ENCODE peak calls at places on chromosomes 1 and 21, in nine cellular contexts. T is upper lobe of right lung; I is COR-L47; D is HEK293T; V is activated gamma-delta T cell treated with Interleukin-2 at 50 U/mL for 16 hours; S is activated CD4-positive, alpha-beta T cell treated with anti-CD3 and anti-CD28 coated beads, Interleukin-2, amount 50 U/mL, for 24 hours; L is AG04449; Q is NCI-H1436; G is activated T-cell treated with anti-CD3 and anti-CD28 coated beads, Interleukin-2, amount 50 U/mL, for 1 hour. A is an unnamed sample.

GRCh38 chr21:28781602-28782274 is 210.9 kb downstream of the LTN1 start:
- DNase-seq in D (peak; percentile 51), L (no peak), Q (no peak), V (no peak), I (peak; percentile 0), T (no peak), S (no peak), G (no peak), A (peak; percentile 13)

GRCh38 chr1:37660646-37661045 is 26.0 kb upstream of the RSPO1 start:
- DNase-seq in I (no peak), S (no peak), Q (no peak), D (no peak), G (no peak), T (no peak), L (no peak), V (no peak), A (no peak)

GRCh38 chr1:47554901-47555300 is 117.1 kb downstream of the FOXD2 start:
- DNase-seq in D (no peak), G (no peak), L (peak; percentile 19), Q (no peak), I (no peak), T (no peak), V (no peak), S (no peak), A (no peak)

GRCh38 chr1:5254131-5254725 is 599.8 kb downstream of the AJAP1 start:
- DNase-seq in V (no peak), Q (no peak), G (no peak), D (no peak), I (no peak), S (no peak), L (no peak), T (no peak), A (no peak)

GRCh38 chr1:214276786-214277185 is 4.2 kb upstream of the SMYD2 start:
- DNase-seq in T (no peak), S (no peak), I (no peak), V (no peak), Q (no peak), G (no peak), D (no peak), L (no peak), A (no peak)

GRCh38 chr1:40531381-40532061 is at the start of gene ZNF684:
- DNase-seq in L (peak; percentile 74), V (peak; percentile 82), G (peak; percentile 75), T (peak; percentile 89), D (peak; percentile 91), Q (peak; percentile 84), S (peak; percentile 55), I (peak; percentile 83), A (peak; percentile 97)

GRCh38 chr1:115879977-115880376 is 39.1 kb upstream of the NHLH2 start:
- DNase-seq in T (no peak), L (no peak), Q (no peak), G (no peak), V (no peak), S (no peak), D (no peak), I (no peak), A (no peak)

GRCh38 chr1:231040800-231041704 is 998 bp upstream of the FAM89A start:
- DNase-seq in I (no peak), V (no peak), L (no peak), G (peak; percentile 32), D (peak; percentile 52), T (peak; percentile 69), S (no peak), Q (no peak), A (no peak)

GRCh38 chr1:245060684-245061374 is 94.0 kb upstream of the KIF26B start:
- DNase-seq in I (peak; percentile 37), S (no peak), Q (no peak), L (no peak), V (no peak), G (no peak), T (no peak), D (no peak), A (no peak)

GRCh38 chr1:24043345-24044032 is 63.4 kb upstream of the SRSF10 start:
- DNase-seq in G (no peak), T (peak; percentile 4), L (no peak), S (no peak), V (no peak), I (no peak), D (peak; percentile 37), Q (peak; percentile 91), A (peak; percentile 31)

GRCh38 chr1:160053548-160054365 is 16.2 kb downstream of the KCNJ10 start:
- DNase-seq in S (no peak), T (no peak), Q (no peak), I (no peak), G (no peak), D (no peak), V (no peak), L (no peak), A (no peak)

GRCh38 chr1:10253149-10253548 is 42.8 kb downstream of the KIF1B start:
- DNase-seq in S (no peak), T (no peak), V (no peak), L (no peak), I (no peak), D (no peak), Q (no peak), G (no peak), A (no peak)

GRCh38 chr1:232705815-232706575 is 76.1 kb upstream of the SIPA1L2 start:
- DNase-seq in L (no peak), T (no peak), D (no peak), S (no peak), V (no peak), G (no peak), Q (peak; percentile 25), I (no peak), A (no peak)